ENCODE peak calls at places on chromosomes 5 and 9, in five cellular contexts. S is T-helper 2 cell, G is DMS79 treated with DMSO at 0.1 percent for 48 hours, O is AG09319, U is HEK293T. X is an unnamed sample.

GRCh38 chr9:38638881-38639576 is 18.6 kb upstream of the ANKRD18A start:
- DNase-seq in S (no peak), G (no peak), O (no peak), U (no peak), X (no peak)

GRCh38 chr9:27540537-27540936 is 10.9 kb upstream of the MOB3B start:
- DNase-seq in S (no peak), G (no peak), O (no peak), U (no peak), X (no peak)

GRCh38 chr5:116525680-116526079 is 48.9 kb downstream of the SEMA6A start:
- DNase-seq in S (no peak), G (no peak), O (no peak), U (no peak), X (no peak)

GRCh38 chr5:156824241-156824640 is 25.9 kb upstream of the PPP1R2B start:
- DNase-seq in S (no peak), G (no peak), O (no peak), U (no peak), X (no peak)

GRCh38 chr9:686381-686813 is 155.1 kb upstream of the DMRT1 start:
- DNase-seq in S (no peak), G (no peak), O (no peak), U (no peak), X (no peak)

GRCh38 chr5:33901176-33901575 is 9.4 kb upstream of the ADAMTS12 start:
- DNase-seq in S (no peak), G (no peak), O (peak), U (no peak), X (no peak)

GRCh38 chr9:101176384-101176783 is 147.9 kb downstream of the PLPPR1 start:
- DNase-seq in S (no peak), G (no peak), O (no peak), U (peak), X (no peak)

GRCh38 chr5:103923616-103924168 is 361.1 kb upstream of the NUDT12 start:
- DNase-seq in S (no peak), G (no peak), O (no peak), U (no peak), X (no peak)

GRCh38 chr9:19521205-19521604 is 112.4 kb downstream of the ACER2 start:
- DNase-seq in S (no peak), G (no peak), O (no peak), U (no peak), X (no peak)

GRCh38 chr9:82031538-82032280 is 43.1 kb downstream of the SPATA31D1 start:
- DNase-seq in S (no peak), G (peak), O (peak), U (peak), X (no peak)

GRCh38 chr5:1448511-1449011 is 3.3 kb upstream of the SLC6A3 start:
- DNase-seq in S (peak), G (no peak), O (no peak), U (no peak), X (peak)

GRCh38 chr5:62155988-62156387 is 150.0 kb upstream of the KIF2A start:
- DNase-seq in S (no peak), G (peak), O (no peak), U (no peak), X (no peak)

GRCh38 chr9:129069825-129070473 is 11.0 kb upstream of the DOLPP1 start:
- DNase-seq in S (no peak), G (no peak), O (no peak), U (no peak), X (no peak)

GRCh38 chr5:80745490-80745889 is 90.7 kb upstream of the DHFR start:
- DNase-seq in S (no peak), G (no peak), O (no peak), U (no peak), X (no peak)

GRCh38 chr9:70933318-70933717 is 188.1 kb downstream of the TRPM3 start:
- DNase-seq in S (no peak), G (no peak), O (no peak), U (no peak), X (no peak)

GRCh38 chr5:74067748-74068541 is 441.9 kb downstream of the ARHGEF28 start:
- DNase-seq in S (no peak), G (no peak), O (no peak), U (no peak), X (no peak)

GRCh38 chr9:124743686-124744348 is 27.3 kb downstream of the NR6A1 start:
- DNase-seq in S (no peak), G (no peak), O (no peak), U (no peak), X (no peak)